ENCODE peak calls at places on chromosomes 6 and 20, in ten cellular contexts. A is lower lobe of right lung, S is uterus, X is SK-N-SH, F is aorta, V is small intestine, Y is GM23248, T is body of pancreas, Z is cardiac muscle cell, E is A549. O is an unnamed sample.

GRCh38 chr6:31114540-31114876 is at the start of gene PSORS1C1:
- DNase-seq in A (peak; percentile 81), S (peak; percentile 96), X (no peak), F (peak; percentile 95), V (peak; percentile 95), Y (peak; percentile 97), T (peak; percentile 76), Z (no peak), E (peak; percentile 81), O (no peak)

GRCh38 chr6:98054453-98054852 is 771.4 kb upstream of the MMS22L start:
- DNase-seq in A (no peak), S (no peak), X (no peak), F (no peak), V (no peak), Y (peak; percentile 38), T (no peak), Z (no peak), E (no peak), O (no peak)

GRCh38 chr6:107668826-107669474 is 155.2 kb downstream of the SCML4 start:
- DNase-seq in A (no peak), S (no peak), X (no peak), F (no peak), V (no peak), Y (no peak), T (no peak), Z (no peak), E (no peak), O (peak; percentile 42)

GRCh38 chr6:89921691-89922090 is 27.4 kb downstream of the GJA10 start:
- DNase-seq in A (no peak), S (no peak), X (no peak), F (no peak), V (no peak), Y (no peak), T (no peak), Z (no peak), E (peak; percentile 4), O (no peak)

GRCh38 chr6:134074151-134074712 is 21.8 kb upstream of the SLC2A12 start:
- DNase-seq in A (no peak), S (no peak), X (no peak), F (no peak), V (no peak), Y (no peak), T (peak; percentile 18), Z (no peak), E (no peak), O (no peak)

GRCh38 chr6:41021832-41022231 is 17.2 kb downstream of the UNC5CL start:
- DNase-seq in A (no peak), S (no peak), X (peak; percentile 39), F (no peak), V (no peak), Y (peak; percentile 65), T (peak; percentile 85), Z (peak; percentile 25), E (peak; percentile 83), O (no peak)

GRCh38 chr20:20562507-20562906 is 149.9 kb downstream of the RALGAPA2 start:
- DNase-seq in A (no peak), S (no peak), X (no peak), F (no peak), V (no peak), Y (no peak), T (no peak), Z (no peak), E (no peak), O (no peak)

GRCh38 chr6:139473239-139473701 is 98.8 kb upstream of the CITED2 start:
- DNase-seq in A (no peak), S (peak; percentile 16), X (no peak), F (no peak), V (no peak), Y (peak; percentile 53), T (peak; percentile 76), Z (no peak), E (no peak), O (no peak)

GRCh38 chr6:100230115-100230975 is 234.4 kb downstream of the SIM1 start:
- DNase-seq in A (no peak), S (no peak), X (no peak), F (no peak), V (no peak), Y (no peak), T (no peak), Z (no peak), E (no peak), O (peak; percentile 2)

GRCh38 chr6:100230976-100231316 is 233.8 kb downstream of the SIM1 start:
- DNase-seq in A (no peak), S (no peak), X (no peak), F (no peak), V (no peak), Y (peak; percentile 72), T (no peak), Z (no peak), E (peak; percentile 2), O (no peak)

GRCh38 chr6:100226811-100227210 is 232.8 kb upstream of the MCHR2 start:
- DNase-seq in A (no peak), S (no peak), X (no peak), F (no peak), V (no peak), Y (no peak), T (no peak), Z (no peak), E (no peak), O (no peak)

GRCh38 chr6:100228437-100229424 is 234.7 kb upstream of the MCHR2 start:
- DNase-seq in A (peak; percentile 83), S (no peak), X (peak; percentile 67), F (peak; percentile 88), V (peak; percentile 47), Y (peak; percentile 77), T (peak; percentile 65), Z (peak; percentile 78), E (peak; percentile 78), O (peak; percentile 33)

GRCh38 chr6:100229512-100229911 is 235.2 kb downstream of the SIM1 start:
- DNase-seq in A (peak; percentile 41), S (no peak), X (no peak), F (no peak), V (no peak), Y (no peak), T (peak; percentile 16), Z (no peak), E (peak; percentile 7), O (no peak)
- H3K4me3 ChIP-seq in A (peak overlapping the region; percentile 55), S (no peak overlapping the region), X (no peak overlapping the region), F (no peak overlapping the region), V (no peak overlapping the region), Y (peak overlapping the region; percentile 63), T (no peak overlapping the region), Z (no peak overlapping the region), E (peak overlapping the region; percentile 51), O (no peak overlapping the region)

GRCh38 chr20:32179515-32179914 is 28.0 kb downstream of the PLAGL2 start:
- DNase-seq in A (no peak), S (no peak), X (no peak), F (peak; percentile 27), V (no peak), Y (no peak), T (no peak), Z (no peak), E (no peak), O (no peak)
- H3K27ac ChIP-seq in A (no peak overlapping the region), S (no peak overlapping the region), X (no peak overlapping the region), F (no peak overlapping the region), V (no peak overlapping the region), Y (no peak overlapping the region), T (no peak overlapping the region), Z (no peak overlapping the region), E (no peak overlapping the region), O (no peak overlapping the region)

GRCh38 chr20:29741594-29741893 is 1515.9 kb upstream of the DEFB115 start:
- DNase-seq in A (no peak), S (no peak), X (no peak), F (no peak), V (no peak), Y (no peak), T (no peak), Z (no peak), E (no peak), O (no peak)

GRCh38 chr20:29741894-29742698 is 1515.4 kb upstream of the DEFB115 start:
- DNase-seq in A (no peak), S (no peak), X (peak; percentile 25), F (peak; percentile 70), V (no peak), Y (no peak), T (no peak), Z (no peak), E (no peak), O (no peak)

GRCh38 chr20:29742699-29743100 is 1514.8 kb upstream of the DEFB115 start:
- DNase-seq in A (no peak), S (no peak), X (peak; percentile 7), F (peak; percentile 65), V (no peak), Y (no peak), T (no peak), Z (no peak), E (no peak), O (no peak)

GRCh38 chr20:29744071-29744470 is 1513.4 kb upstream of the DEFB115 start:
- DNase-seq in A (no peak), S (no peak), X (no peak), F (peak; percentile 67), V (no peak), Y (no peak), T (no peak), Z (no peak), E (no peak), O (no peak)

DNA sequence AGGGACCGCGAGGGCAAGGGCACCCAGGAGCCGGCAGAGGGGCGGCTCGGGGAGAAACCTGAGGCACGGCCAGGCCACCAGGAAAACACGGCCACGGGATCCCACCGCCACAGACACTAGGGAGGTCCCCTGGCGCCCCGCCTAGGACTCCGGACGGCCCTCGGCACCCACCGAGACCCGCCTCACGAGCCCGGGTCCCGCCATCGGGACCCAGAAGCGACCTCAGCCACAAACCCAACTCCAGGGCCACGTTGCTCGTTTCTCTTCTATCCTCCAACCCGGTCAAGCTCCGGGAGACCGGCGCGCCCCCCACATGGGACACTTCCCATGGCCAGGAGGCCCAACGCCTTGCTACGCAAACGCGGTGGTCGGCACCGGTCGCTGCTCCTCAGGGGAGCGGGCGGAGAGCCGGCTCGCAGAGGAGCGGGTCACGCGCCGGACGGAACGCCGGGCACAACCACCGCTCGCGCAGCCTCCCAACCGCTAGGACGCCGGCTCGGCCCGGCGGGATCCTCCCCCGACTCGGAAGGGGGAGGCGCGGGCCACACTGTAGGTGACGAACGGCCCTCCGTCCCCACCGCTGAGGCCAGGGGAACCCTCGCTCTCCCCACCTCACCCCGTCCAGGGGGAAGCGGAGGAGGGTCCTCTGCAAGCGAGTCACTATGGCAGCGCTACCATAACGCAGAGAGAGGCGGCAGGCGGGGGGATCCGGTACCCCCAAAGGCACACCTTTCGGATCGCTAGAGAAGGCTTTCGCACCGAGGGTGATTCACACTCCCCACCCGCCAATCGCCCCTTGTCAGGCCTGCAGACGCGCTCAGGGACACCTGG is 1514.1 kb upstream of the DEFB115 start:
- DNase-seq in A (no peak), S (no peak), X (peak; percentile 6), F (peak; percentile 69), V (no peak), Y (no peak), T (no peak), Z (no peak), E (no peak), O (no peak)
- H3K9me3 ChIP-seq in A (peaks cover under 1% of the 10 kb centered on the region), S (no peaks in the 10 kb centered on the region), X (peaks cover under 1% of the 10 kb centered on the region), F (peaks cover 3% of the 10 kb centered on the region), V (peaks cover 7% of the 10 kb centered on the region), Y (no peaks in the 10 kb centered on the region), T (no peaks in the 10 kb centered on the region), Z (no peaks in the 10 kb centered on the region), E (no peaks in the 10 kb centered on the region), O (peaks cover 23% of the 10 kb centered on the region)

DNA sequence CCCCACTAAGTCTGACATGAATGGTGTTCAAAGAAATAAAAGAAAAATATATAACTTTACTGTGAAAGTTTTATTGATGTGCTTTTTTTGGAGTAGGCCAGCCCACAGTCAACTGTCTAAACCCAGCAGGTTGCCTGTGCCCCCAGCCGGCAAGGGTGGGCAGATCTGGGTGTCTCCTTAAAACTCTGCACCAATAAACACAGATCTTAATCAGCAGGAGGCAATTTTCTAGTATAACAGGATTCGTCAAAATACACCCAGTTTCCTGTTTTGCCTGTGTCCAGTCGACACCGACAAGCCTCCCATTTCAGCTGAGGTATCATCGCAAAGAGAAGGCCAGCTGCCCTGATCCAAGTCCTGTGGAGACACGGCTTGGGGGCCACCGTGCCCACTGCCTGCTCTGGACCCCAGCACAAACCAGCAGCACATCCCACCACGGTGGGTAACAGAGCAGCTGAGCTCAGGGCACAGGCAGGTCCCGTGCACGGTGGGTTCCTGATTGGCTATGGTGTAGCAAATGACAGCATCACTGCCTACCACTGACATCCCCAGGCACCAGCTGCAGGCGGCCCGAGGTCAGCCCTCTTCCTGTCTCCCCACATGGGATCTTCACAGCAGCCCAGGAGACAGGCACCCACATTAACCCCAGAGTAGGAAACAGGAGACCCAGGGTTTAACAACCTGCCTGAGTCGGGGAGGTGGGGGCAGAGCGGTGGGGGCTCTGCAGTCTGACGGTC is 15.7 kb downstream of the BMP7 start:
- DNase-seq in A (no peak), S (no peak), X (peak; percentile 66), F (no peak), V (no peak), Y (no peak), T (no peak), Z (no peak), E (no peak), O (no peak)
- H3K4me3 ChIP-seq in A (no peak overlapping the region), S (no peak overlapping the region), X (no peak overlapping the region), F (no peak overlapping the region), V (no peak overlapping the region), Y (no peak overlapping the region), T (no peak overlapping the region), Z (no peak overlapping the region), E (no peak overlapping the region), O (no peak overlapping the region)